ENCODE peak calls at places on chromosomes 11 and 22, in ten cellular contexts. One of them, this sample, is unnamed.

GRCh38 chr11:10654211-10655150 is 39.1 kb downstream of the IRAG1 start:
- DNase-seq in stomach: no peak
- DNase-seq in H7: peak; percentile 82
- DNase-seq in heart left ventricle: no peak
- DNase-seq in WERI-Rb-1: peak; percentile 29
- DNase-seq in cardiac muscle cell: peak; percentile 85
- DNase-seq in Caco-2: no peak
- DNase-seq in CD4-positive, CD25-positive, alpha-beta regulatory T cell: peak; percentile 69
- DNase-seq in mammary epithelial cell: peak; percentile 55
- DNase-seq in Peyer's patch: peak; percentile 73
- DNase-seq in this sample: peak; percentile 76

GRCh38 chr11:100562102-100562501 is 125.0 kb upstream of the ARHGAP42 start:
- DNase-seq in mammary epithelial cell: peak; percentile 79
- DNase-seq in Peyer's patch: no peak
- DNase-seq in Caco-2: no peak
- DNase-seq in WERI-Rb-1: no peak
- DNase-seq in CD4-positive, CD25-positive, alpha-beta regulatory T cell: no peak
- DNase-seq in H7: no peak
- DNase-seq in cardiac muscle cell: peak; percentile 86
- DNase-seq in stomach: no peak
- DNase-seq in heart left ventricle: no peak
- DNase-seq in this sample: peak; percentile 88

GRCh38 chr11:14248577-14248976 is 110.4 kb downstream of the RRAS2 start:
- DNase-seq in stomach: no peak
- DNase-seq in heart left ventricle: no peak
- DNase-seq in cardiac muscle cell: no peak
- DNase-seq in Peyer's patch: peak; percentile 59
- DNase-seq in Caco-2: no peak
- DNase-seq in WERI-Rb-1: peak; percentile 26
- DNase-seq in H7: peak; percentile 63
- DNase-seq in CD4-positive, CD25-positive, alpha-beta regulatory T cell: peak; percentile 69
- DNase-seq in mammary epithelial cell: no peak
- DNase-seq in this sample: no peak

GRCh38 chr11:3010004-3010403 is 17.9 kb upstream of the NAP1L4 start:
- DNase-seq in CD4-positive, CD25-positive, alpha-beta regulatory T cell: peak; percentile 24
- DNase-seq in WERI-Rb-1: no peak
- DNase-seq in cardiac muscle cell: no peak
- DNase-seq in stomach: no peak
- DNase-seq in Peyer's patch: no peak
- DNase-seq in Caco-2: no peak
- DNase-seq in heart left ventricle: no peak
- DNase-seq in H7: no peak
- DNase-seq in mammary epithelial cell: no peak
- DNase-seq in this sample: no peak

GRCh38 chr11:114172871-114173444 is 113.4 kb downstream of the ZBTB16 start:
- DNase-seq in stomach: no peak
- DNase-seq in CD4-positive, CD25-positive, alpha-beta regulatory T cell: peak; percentile 60
- DNase-seq in cardiac muscle cell: no peak
- DNase-seq in Caco-2: no peak
- DNase-seq in mammary epithelial cell: no peak
- DNase-seq in heart left ventricle: peak; percentile 85
- DNase-seq in WERI-Rb-1: no peak
- DNase-seq in H7: no peak
- DNase-seq in Peyer's patch: no peak
- DNase-seq in this sample: no peak

GRCh38 chr11:109864834-109865557 is 228.2 kb upstream of the ZC3H12C start:
- DNase-seq in Caco-2: no peak
- DNase-seq in mammary epithelial cell: peak; percentile 39
- DNase-seq in stomach: no peak
- DNase-seq in Peyer's patch: no peak
- DNase-seq in WERI-Rb-1: no peak
- DNase-seq in heart left ventricle: no peak
- DNase-seq in cardiac muscle cell: peak; percentile 84
- DNase-seq in CD4-positive, CD25-positive, alpha-beta regulatory T cell: no peak
- DNase-seq in H7: no peak
- DNase-seq in this sample: peak; percentile 65

GRCh38 chr11:87970762-87971161 is 204.5 kb downstream of the RAB38 start:
- DNase-seq in Caco-2: no peak
- DNase-seq in Peyer's patch: no peak
- DNase-seq in H7: no peak
- DNase-seq in WERI-Rb-1: no peak
- DNase-seq in CD4-positive, CD25-positive, alpha-beta regulatory T cell: no peak
- DNase-seq in mammary epithelial cell: no peak
- DNase-seq in stomach: no peak
- DNase-seq in heart left ventricle: no peak
- DNase-seq in cardiac muscle cell: no peak
- DNase-seq in this sample: no peak

GRCh38 chr22:44337658-44338004 is 24.9 kb upstream of the SHISAL1 start:
- DNase-seq in stomach: peak; percentile 32
- DNase-seq in H7: peak; percentile 81
- DNase-seq in CD4-positive, CD25-positive, alpha-beta regulatory T cell: no peak
- DNase-seq in heart left ventricle: peak; percentile 51
- DNase-seq in cardiac muscle cell: peak; percentile 76
- DNase-seq in Peyer's patch: no peak
- DNase-seq in mammary epithelial cell: peak; percentile 52
- DNase-seq in WERI-Rb-1: peak; percentile 35
- DNase-seq in Caco-2: no peak
- DNase-seq in this sample: peak; percentile 60

GRCh38 chr11:128411812-128412211 is 175.5 kb downstream of the ETS1 start:
- DNase-seq in cardiac muscle cell: no peak
- DNase-seq in Caco-2: no peak
- DNase-seq in heart left ventricle: no peak
- DNase-seq in Peyer's patch: no peak
- DNase-seq in WERI-Rb-1: no peak
- DNase-seq in mammary epithelial cell: no peak
- DNase-seq in CD4-positive, CD25-positive, alpha-beta regulatory T cell: no peak
- DNase-seq in stomach: no peak
- DNase-seq in H7: no peak
- DNase-seq in this sample: no peak

GRCh38 chr22:49765091-49765771 is 62.4 kb downstream of the BRD1 start:
- DNase-seq in H7: peak; percentile 54
- DNase-seq in stomach: peak; percentile 16
- DNase-seq in heart left ventricle: no peak
- DNase-seq in cardiac muscle cell: no peak
- DNase-seq in Caco-2: peak; percentile 30
- DNase-seq in Peyer's patch: peak; percentile 35
- DNase-seq in mammary epithelial cell: no peak
- DNase-seq in CD4-positive, CD25-positive, alpha-beta regulatory T cell: no peak
- DNase-seq in WERI-Rb-1: no peak
- DNase-seq in this sample: no peak

GRCh38 chr11:121105063-121105480 is 4.0 kb downstream of the TECTA start:
- DNase-seq in Caco-2: no peak
- DNase-seq in cardiac muscle cell: peak; percentile 75
- DNase-seq in Peyer's patch: no peak
- DNase-seq in WERI-Rb-1: no peak
- DNase-seq in H7: no peak
- DNase-seq in heart left ventricle: peak; percentile 64
- DNase-seq in mammary epithelial cell: no peak
- DNase-seq in stomach: no peak
- DNase-seq in CD4-positive, CD25-positive, alpha-beta regulatory T cell: no peak
- DNase-seq in this sample: no peak

GRCh38 chr11:127843483-127844396 is 743.6 kb downstream of the ETS1 start:
- DNase-seq in WERI-Rb-1: peak; percentile 84
- DNase-seq in mammary epithelial cell: peak; percentile 64
- DNase-seq in Caco-2: peak; percentile 79
- DNase-seq in heart left ventricle: peak; percentile 76
- DNase-seq in CD4-positive, CD25-positive, alpha-beta regulatory T cell: peak; percentile 56
- DNase-seq in stomach: peak; percentile 67
- DNase-seq in Peyer's patch: peak; percentile 70
- DNase-seq in cardiac muscle cell: peak; percentile 83
- DNase-seq in H7: peak; percentile 55
- DNase-seq in this sample: peak; percentile 61

GRCh38 chr11:111236355-111236754 is 9.2 kb upstream of the POU2AF2 start:
- DNase-seq in mammary epithelial cell: no peak
- DNase-seq in WERI-Rb-1: no peak
- DNase-seq in Peyer's patch: no peak
- DNase-seq in H7: no peak
- DNase-seq in CD4-positive, CD25-positive, alpha-beta regulatory T cell: no peak
- DNase-seq in stomach: no peak
- DNase-seq in cardiac muscle cell: no peak
- DNase-seq in heart left ventricle: no peak
- DNase-seq in Caco-2: no peak
- DNase-seq in this sample: no peak

GRCh38 chr11:95682552-95682951 is 107.0 kb downstream of the FAM76B start:
- DNase-seq in H7: no peak
- DNase-seq in Caco-2: no peak
- DNase-seq in CD4-positive, CD25-positive, alpha-beta regulatory T cell: no peak
- DNase-seq in stomach: no peak
- DNase-seq in Peyer's patch: no peak
- DNase-seq in heart left ventricle: no peak
- DNase-seq in WERI-Rb-1: no peak
- DNase-seq in mammary epithelial cell: peak; percentile 65
- DNase-seq in cardiac muscle cell: peak; percentile 41
- DNase-seq in this sample: peak; percentile 13

GRCh38 chr11:46026616-46027293 is 94.5 kb downstream of the PHF21A start:
- DNase-seq in Peyer's patch: no peak
- DNase-seq in CD4-positive, CD25-positive, alpha-beta regulatory T cell: no peak
- DNase-seq in Caco-2: no peak
- DNase-seq in heart left ventricle: no peak
- DNase-seq in WERI-Rb-1: no peak
- DNase-seq in stomach: no peak
- DNase-seq in H7: no peak
- DNase-seq in mammary epithelial cell: peak; percentile 18
- DNase-seq in cardiac muscle cell: peak; percentile 39
- DNase-seq in this sample: peak; percentile 64

GRCh38 chr11:34358666-34359547 is 1.1 kb upstream of the ABTB2 start:
- DNase-seq in Caco-2: peak; percentile 69
- DNase-seq in mammary epithelial cell: peak; percentile 64
- DNase-seq in cardiac muscle cell: peak; percentile 87
- DNase-seq in CD4-positive, CD25-positive, alpha-beta regulatory T cell: peak; percentile 85
- DNase-seq in WERI-Rb-1: peak; percentile 75
- DNase-seq in heart left ventricle: peak; percentile 84
- DNase-seq in stomach: peak; percentile 67
- DNase-seq in H7: peak; percentile 66
- DNase-seq in Peyer's patch: peak; percentile 91
- DNase-seq in this sample: peak; percentile 58

GRCh38 chr11:78080818-78081495 is 1.3 kb upstream of the NDUFC2 start:
- DNase-seq in Peyer's patch: no peak
- DNase-seq in mammary epithelial cell: peak; percentile 14
- DNase-seq in CD4-positive, CD25-positive, alpha-beta regulatory T cell: peak; percentile 20
- DNase-seq in heart left ventricle: no peak
- DNase-seq in H7: no peak
- DNase-seq in stomach: no peak
- DNase-seq in cardiac muscle cell: peak; percentile 93
- DNase-seq in WERI-Rb-1: no peak
- DNase-seq in Caco-2: no peak
- DNase-seq in this sample: no peak
- H3K4me3 ChIP-seq in Peyer's patch: no peak overlapping the region
- H3K4me3 ChIP-seq in mammary epithelial cell: no peak overlapping the region
- H3K4me3 ChIP-seq in CD4-positive, CD25-positive, alpha-beta regulatory T cell: peak overlapping the region; percentile 7
- H3K4me3 ChIP-seq in heart left ventricle: peak overlapping the region; percentile 97
- H3K4me3 ChIP-seq in H7: no peak overlapping the region
- H3K4me3 ChIP-seq in stomach: no peak overlapping the region
- H3K4me3 ChIP-seq in cardiac muscle cell: no peak overlapping the region
- H3K4me3 ChIP-seq in WERI-Rb-1: no peak overlapping the region
- H3K4me3 ChIP-seq in Caco-2: no peak overlapping the region
- H3K4me3 ChIP-seq in this sample: no peak overlapping the region

GRCh38 chr11:67483901-67484665 is 1.3 kb downstream of the AIP start:
- DNase-seq in WERI-Rb-1: no peak
- DNase-seq in CD4-positive, CD25-positive, alpha-beta regulatory T cell: peak; percentile 88
- DNase-seq in Peyer's patch: peak; percentile 56
- DNase-seq in mammary epithelial cell: no peak
- DNase-seq in Caco-2: peak; percentile 47
- DNase-seq in stomach: no peak
- DNase-seq in heart left ventricle: no peak
- DNase-seq in H7: no peak
- DNase-seq in cardiac muscle cell: no peak
- DNase-seq in this sample: no peak
- H3K4me3 ChIP-seq in WERI-Rb-1: peak overlapping the region; percentile 74
- H3K4me3 ChIP-seq in CD4-positive, CD25-positive, alpha-beta regulatory T cell: peak overlapping the region; percentile 86
- H3K4me3 ChIP-seq in Peyer's patch: peak overlapping the region; percentile 47
- H3K4me3 ChIP-seq in mammary epithelial cell: peak overlapping the region; percentile 56
- H3K4me3 ChIP-seq in Caco-2: peak overlapping the region; percentile 48
- H3K4me3 ChIP-seq in stomach: peak overlapping the region; percentile 60
- H3K4me3 ChIP-seq in heart left ventricle: peak overlapping the region; percentile 65
- H3K4me3 ChIP-seq in H7: no peak overlapping the region
- H3K4me3 ChIP-seq in cardiac muscle cell: peak overlapping the region; percentile 37
- H3K4me3 ChIP-seq in this sample: no peak overlapping the region

GRCh38 chr22:46734830-46735453 is 3.1 kb downstream of the CERK start:
- DNase-seq in cardiac muscle cell: no peak
- DNase-seq in heart left ventricle: no peak
- DNase-seq in Peyer's patch: peak; percentile 91
- DNase-seq in Caco-2: peak; percentile 23
- DNase-seq in WERI-Rb-1: no peak
- DNase-seq in mammary epithelial cell: no peak
- DNase-seq in CD4-positive, CD25-positive, alpha-beta regulatory T cell: peak; percentile 77
- DNase-seq in stomach: peak; percentile 56
- DNase-seq in H7: peak; percentile 30
- DNase-seq in this sample: no peak
- H3K4me3 ChIP-seq in cardiac muscle cell: no peak overlapping the region
- H3K4me3 ChIP-seq in heart left ventricle: no peak overlapping the region
- H3K4me3 ChIP-seq in Peyer's patch: no peak overlapping the region
- H3K4me3 ChIP-seq in Caco-2: no peak overlapping the region
- H3K4me3 ChIP-seq in WERI-Rb-1: no peak overlapping the region
- H3K4me3 ChIP-seq in mammary epithelial cell: no peak overlapping the region
- H3K4me3 ChIP-seq in CD4-positive, CD25-positive, alpha-beta regulatory T cell: peak overlapping the region; percentile 87
- H3K4me3 ChIP-seq in stomach: no peak overlapping the region
- H3K4me3 ChIP-seq in H7: no peak overlapping the region
- H3K4me3 ChIP-seq in this sample: no peak overlapping the region

GRCh38 chr11:118171274-118172062 is 5.0 kb downstream of the SCN2B start:
- DNase-seq in H7: peak; percentile 97
- DNase-seq in heart left ventricle: peak; percentile 85
- DNase-seq in mammary epithelial cell: peak; percentile 37
- DNase-seq in cardiac muscle cell: peak; percentile 63
- DNase-seq in stomach: peak; percentile 78
- DNase-seq in WERI-Rb-1: peak; percentile 79
- DNase-seq in Peyer's patch: peak; percentile 85
- DNase-seq in CD4-positive, CD25-positive, alpha-beta regulatory T cell: peak; percentile 67
- DNase-seq in Caco-2: peak; percentile 82
- DNase-seq in this sample: peak; percentile 42
- H3K4me3 ChIP-seq in H7: peak overlapping the region; percentile 30
- H3K4me3 ChIP-seq in heart left ventricle: no peak overlapping the region
- H3K4me3 ChIP-seq in mammary epithelial cell: no peak overlapping the region
- H3K4me3 ChIP-seq in cardiac muscle cell: no peak overlapping the region
- H3K4me3 ChIP-seq in stomach: no peak overlapping the region
- H3K4me3 ChIP-seq in WERI-Rb-1: no peak overlapping the region
- H3K4me3 ChIP-seq in Peyer's patch: no peak overlapping the region
- H3K4me3 ChIP-seq in CD4-positive, CD25-positive, alpha-beta regulatory T cell: no peak overlapping the region
- H3K4me3 ChIP-seq in Caco-2: no peak overlapping the region
- H3K4me3 ChIP-seq in this sample: no peak overlapping the region

GRCh38 chr11:31218847-31219246 is 150.7 kb downstream of the DCDC1 start:
- DNase-seq in cardiac muscle cell: no peak
- DNase-seq in heart left ventricle: no peak
- DNase-seq in stomach: no peak
- DNase-seq in Caco-2: no peak
- DNase-seq in Peyer's patch: no peak
- DNase-seq in WERI-Rb-1: no peak
- DNase-seq in H7: no peak
- DNase-seq in CD4-positive, CD25-positive, alpha-beta regulatory T cell: no peak
- DNase-seq in mammary epithelial cell: peak; percentile 73
- DNase-seq in this sample: peak; percentile 85

DNA sequence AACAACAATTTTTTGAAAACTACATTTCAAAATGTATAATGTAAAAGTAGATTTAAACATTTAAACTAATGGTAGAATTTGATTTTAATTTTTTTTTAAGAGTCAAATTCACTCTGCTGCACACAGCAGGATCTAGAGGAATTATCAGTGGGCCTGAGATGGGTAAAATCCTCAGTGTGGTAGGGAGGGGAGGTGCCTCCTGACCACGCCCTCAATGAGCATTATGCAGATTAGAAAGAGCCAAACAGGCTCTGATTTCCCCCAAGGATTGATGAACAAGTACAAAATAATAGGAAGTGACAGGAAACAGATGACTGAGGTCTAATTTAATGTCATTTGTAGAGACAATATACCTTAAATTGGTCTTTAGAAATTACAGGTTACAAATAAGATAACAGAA is 155.2 kb downstream of the DCDC1 start:
- DNase-seq in heart left ventricle: no peak
- DNase-seq in mammary epithelial cell: no peak
- DNase-seq in stomach: no peak
- DNase-seq in cardiac muscle cell: no peak
- DNase-seq in Peyer's patch: no peak
- DNase-seq in Caco-2: no peak
- DNase-seq in CD4-positive, CD25-positive, alpha-beta regulatory T cell: no peak
- DNase-seq in H7: peak; percentile 2
- DNase-seq in WERI-Rb-1: no peak
- DNase-seq in this sample: no peak
- H3K4me3 ChIP-seq in heart left ventricle: no peak overlapping the region
- H3K4me3 ChIP-seq in mammary epithelial cell: no peak overlapping the region
- H3K4me3 ChIP-seq in stomach: no peak overlapping the region
- H3K4me3 ChIP-seq in cardiac muscle cell: no peak overlapping the region
- H3K4me3 ChIP-seq in Peyer's patch: no peak overlapping the region
- H3K4me3 ChIP-seq in Caco-2: no peak overlapping the region
- H3K4me3 ChIP-seq in CD4-positive, CD25-positive, alpha-beta regulatory T cell: no peak overlapping the region
- H3K4me3 ChIP-seq in H7: no peak overlapping the region
- H3K4me3 ChIP-seq in WERI-Rb-1: no peak overlapping the region
- H3K4me3 ChIP-seq in this sample: no peak overlapping the region